ENCODE peak calls at places on chromosomes 5 and 9, in four cellular contexts. One of them, this sample, is unnamed.

GRCh38 chr5:132782101-132782500 is 5.1 kb upstream of the SEPTIN8 start:
- DNase-seq in psoas muscle: no peak
- DNase-seq in hepatocyte: no peak
- DNase-seq in left ventricle myocardium inferior: no peak
- DNase-seq in this sample: peak; percentile 69

GRCh38 chr9:109779711-109780452 is at the start of gene PALM2AKAP2:
- DNase-seq in left ventricle myocardium inferior: peak; percentile 78
- DNase-seq in hepatocyte: peak; percentile 87
- DNase-seq in psoas muscle: peak; percentile 74
- DNase-seq in this sample: peak; percentile 75

GRCh38 chr9:82513242-82513750 is 524.7 kb downstream of the SPATA31D1 start:
- DNase-seq in left ventricle myocardium inferior: no peak
- DNase-seq in psoas muscle: no peak
- DNase-seq in hepatocyte: no peak
- DNase-seq in this sample: no peak

GRCh38 chr5:133761606-133762005 is 149.3 kb upstream of the FSTL4 start:
- DNase-seq in psoas muscle: no peak
- DNase-seq in hepatocyte: no peak
- DNase-seq in left ventricle myocardium inferior: no peak
- DNase-seq in this sample: no peak

GRCh38 chr5:111730659-111731382 is 26.2 kb downstream of the NREP start:
- DNase-seq in hepatocyte: no peak
- DNase-seq in left ventricle myocardium inferior: no peak
- DNase-seq in psoas muscle: no peak
- DNase-seq in this sample: no peak

GRCh38 chr5:32044904-32045303 is 129.2 kb downstream of the GOLPH3 start:
- DNase-seq in hepatocyte: no peak
- DNase-seq in left ventricle myocardium inferior: no peak
- DNase-seq in psoas muscle: no peak
- DNase-seq in this sample: peak; percentile 86

GRCh38 chr9:35954942-35955546 is 2.9 kb downstream of the OR2S2 start:
- DNase-seq in hepatocyte: peak; percentile 85
- DNase-seq in left ventricle myocardium inferior: no peak
- DNase-seq in psoas muscle: no peak
- DNase-seq in this sample: peak; percentile 81

GRCh38 chr5:93017854-93018253 is 563.2 kb downstream of the NR2F1-AS1 start:
- DNase-seq in psoas muscle: no peak
- DNase-seq in left ventricle myocardium inferior: no peak
- DNase-seq in hepatocyte: no peak
- DNase-seq in this sample: peak; percentile 93

GRCh38 chr5:143557061-143557818 is 153.8 kb upstream of the NR3C1 start:
- DNase-seq in left ventricle myocardium inferior: no peak
- DNase-seq in psoas muscle: no peak
- DNase-seq in hepatocyte: no peak
- DNase-seq in this sample: peak; percentile 77

GRCh38 chr5:93930098-93930497 is 188.7 kb upstream of the POU5F2 start:
- DNase-seq in left ventricle myocardium inferior: no peak
- DNase-seq in hepatocyte: no peak
- DNase-seq in psoas muscle: no peak
- DNase-seq in this sample: no peak

GRCh38 chr9:34553511-34554021 is 30.8 kb upstream of the ENHO start:
- DNase-seq in left ventricle myocardium inferior: no peak
- DNase-seq in psoas muscle: peak; percentile 46
- DNase-seq in hepatocyte: no peak
- DNase-seq in this sample: no peak

GRCh38 chr9:13095056-13095455 is 184.4 kb downstream of the MPDZ start:
- DNase-seq in hepatocyte: no peak
- DNase-seq in left ventricle myocardium inferior: no peak
- DNase-seq in psoas muscle: no peak
- DNase-seq in this sample: peak; percentile 13

GRCh38 chr9:133788045-133788818 is 50.1 kb upstream of the SARDH start:
- DNase-seq in hepatocyte: no peak
- DNase-seq in psoas muscle: peak; percentile 44
- DNase-seq in left ventricle myocardium inferior: no peak
- DNase-seq in this sample: no peak

GRCh38 chr5:74555991-74556390 is 84.5 kb downstream of the ENC1 start:
- DNase-seq in hepatocyte: no peak
- DNase-seq in left ventricle myocardium inferior: no peak
- DNase-seq in psoas muscle: no peak
- DNase-seq in this sample: no peak

GRCh38 chr5:67029481-67029880 is 167.1 kb downstream of the CD180 start:
- DNase-seq in hepatocyte: no peak
- DNase-seq in psoas muscle: no peak
- DNase-seq in left ventricle myocardium inferior: no peak
- DNase-seq in this sample: no peak

GRCh38 chr5:113295111-113295539 is 139.7 kb downstream of the TSSK1B start:
- DNase-seq in hepatocyte: no peak
- DNase-seq in left ventricle myocardium inferior: no peak
- DNase-seq in psoas muscle: no peak
- DNase-seq in this sample: no peak

GRCh38 chr9:138112791-138113600 is 235.4 kb downstream of the CACNA1B start:
- DNase-seq in left ventricle myocardium inferior: no peak
- DNase-seq in psoas muscle: no peak
- DNase-seq in hepatocyte: no peak
- DNase-seq in this sample: no peak

GRCh38 chr5:107296572-107296971 is 374.2 kb downstream of the EFNA5 start:
- DNase-seq in psoas muscle: no peak
- DNase-seq in hepatocyte: no peak
- DNase-seq in left ventricle myocardium inferior: no peak
- DNase-seq in this sample: no peak

GRCh38 chr5:50547303-50547702 is 106.2 kb upstream of the EMB start:
- DNase-seq in hepatocyte: no peak
- DNase-seq in left ventricle myocardium inferior: no peak
- DNase-seq in psoas muscle: no peak
- DNase-seq in this sample: no peak

GRCh38 chr5:143569213-143569663 is 165.8 kb upstream of the NR3C1 start:
- DNase-seq in left ventricle myocardium inferior: no peak
- DNase-seq in hepatocyte: no peak
- DNase-seq in psoas muscle: no peak
- DNase-seq in this sample: no peak

GRCh38 chr9:93903886-93904648 is 51.1 kb downstream of the BARX1 start:
- DNase-seq in left ventricle myocardium inferior: no peak
- DNase-seq in hepatocyte: no peak
- DNase-seq in psoas muscle: peak; percentile 13
- DNase-seq in this sample: no peak

GRCh38 chr5:157290981-157291711 is 25.2 kb downstream of the CYFIP2 start:
- DNase-seq in psoas muscle: no peak
- DNase-seq in left ventricle myocardium inferior: no peak
- DNase-seq in hepatocyte: peak; percentile 88
- DNase-seq in this sample: peak; percentile 23

GRCh38 chr9:71896762-71897161 is 14.2 kb downstream of the ABHD17B start:
- DNase-seq in left ventricle myocardium inferior: no peak
- DNase-seq in psoas muscle: no peak
- DNase-seq in hepatocyte: no peak
- DNase-seq in this sample: no peak

GRCh38 chr9:127844821-127845359 is 9.6 kb downstream of the ENG start:
- DNase-seq in hepatocyte: peak; percentile 4
- DNase-seq in psoas muscle: peak; percentile 76
- DNase-seq in left ventricle myocardium inferior: peak; percentile 60
- DNase-seq in this sample: no peak

GRCh38 chr9:127847833-127848755 is 6.4 kb downstream of the ENG start:
- DNase-seq in left ventricle myocardium inferior: no peak
- DNase-seq in hepatocyte: no peak
- DNase-seq in psoas muscle: no peak
- DNase-seq in this sample: no peak

GRCh38 chr9:127846451-127847154 is 7.9 kb downstream of the ENG start:
- DNase-seq in psoas muscle: no peak
- DNase-seq in hepatocyte: no peak
- DNase-seq in left ventricle myocardium inferior: peak; percentile 58
- DNase-seq in this sample: no peak

GRCh38 chr9:127848756-127849504 is 5.5 kb downstream of the ENG start:
- DNase-seq in left ventricle myocardium inferior: no peak
- DNase-seq in hepatocyte: peak; percentile 57
- DNase-seq in psoas muscle: no peak
- DNase-seq in this sample: no peak

DNA sequence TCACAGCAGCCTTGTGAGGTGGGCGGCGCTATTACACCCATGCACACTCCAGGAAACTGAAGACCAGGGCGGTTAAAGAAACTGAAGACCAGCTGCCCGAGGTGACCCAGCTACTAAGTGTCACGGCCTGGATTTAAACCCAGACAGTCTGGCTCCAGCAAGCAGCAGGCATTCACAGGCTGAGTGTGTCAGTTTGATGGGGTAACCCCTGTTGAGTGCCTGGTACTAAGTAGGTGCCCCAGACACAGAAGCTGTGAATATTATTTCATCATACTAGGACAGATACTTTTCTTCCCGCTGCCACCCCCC is 7.3 kb downstream of the ENG start:
- DNase-seq in left ventricle myocardium inferior: peak; percentile 55
- DNase-seq in hepatocyte: no peak
- DNase-seq in psoas muscle: no peak
- DNase-seq in this sample: no peak
- H3K4me3 ChIP-seq in left ventricle myocardium inferior: peak overlapping the region; percentile 73
- H3K4me3 ChIP-seq in hepatocyte: no peak overlapping the region
- H3K4me3 ChIP-seq in psoas muscle: peak overlapping the region; percentile 74
- H3K4me3 ChIP-seq in this sample: no peak overlapping the region

DNA sequence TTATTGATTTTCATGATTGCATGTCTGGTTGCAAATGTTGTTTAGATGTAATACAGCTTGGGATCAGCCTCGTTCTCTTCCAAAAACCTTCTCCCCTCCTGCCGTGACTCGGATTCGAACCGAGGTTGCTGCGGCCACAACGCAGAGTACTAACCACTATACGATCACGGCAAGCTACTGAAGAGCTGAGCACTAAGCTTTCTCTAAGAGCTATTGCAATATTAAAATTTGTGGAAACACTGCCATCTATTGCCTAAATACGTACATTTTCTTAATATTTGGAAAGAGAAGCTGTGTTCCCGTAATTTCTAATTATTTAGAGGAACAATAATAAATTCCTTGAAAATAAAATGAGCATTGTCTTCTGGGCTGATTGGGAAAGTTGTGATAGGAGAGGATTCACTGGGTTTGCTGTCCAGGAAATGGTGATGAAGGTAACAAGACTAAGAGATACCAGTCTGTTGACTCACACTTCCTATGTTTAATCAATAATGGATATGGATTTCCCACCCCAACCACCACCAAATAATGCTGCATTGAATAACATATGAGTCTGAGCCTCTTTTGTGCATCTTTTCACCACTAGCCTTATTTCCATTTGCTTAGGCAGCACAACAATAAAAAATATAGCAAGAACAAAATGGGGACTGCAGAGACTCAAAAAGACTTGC is 120.0 kb upstream of the NFIB start:
- DNase-seq in hepatocyte: peak; percentile 58
- DNase-seq in psoas muscle: no peak
- DNase-seq in left ventricle myocardium inferior: no peak
- DNase-seq in this sample: peak; percentile 50
- TF ChIP-seq CTCF in hepatocyte: peak; percentile 54
- TF ChIP-seq CTCF in psoas muscle: no peak
- TF ChIP-seq CTCF in left ventricle myocardium inferior: peak; percentile 54
- TF ChIP-seq CTCF in this sample: no peak

DNA sequence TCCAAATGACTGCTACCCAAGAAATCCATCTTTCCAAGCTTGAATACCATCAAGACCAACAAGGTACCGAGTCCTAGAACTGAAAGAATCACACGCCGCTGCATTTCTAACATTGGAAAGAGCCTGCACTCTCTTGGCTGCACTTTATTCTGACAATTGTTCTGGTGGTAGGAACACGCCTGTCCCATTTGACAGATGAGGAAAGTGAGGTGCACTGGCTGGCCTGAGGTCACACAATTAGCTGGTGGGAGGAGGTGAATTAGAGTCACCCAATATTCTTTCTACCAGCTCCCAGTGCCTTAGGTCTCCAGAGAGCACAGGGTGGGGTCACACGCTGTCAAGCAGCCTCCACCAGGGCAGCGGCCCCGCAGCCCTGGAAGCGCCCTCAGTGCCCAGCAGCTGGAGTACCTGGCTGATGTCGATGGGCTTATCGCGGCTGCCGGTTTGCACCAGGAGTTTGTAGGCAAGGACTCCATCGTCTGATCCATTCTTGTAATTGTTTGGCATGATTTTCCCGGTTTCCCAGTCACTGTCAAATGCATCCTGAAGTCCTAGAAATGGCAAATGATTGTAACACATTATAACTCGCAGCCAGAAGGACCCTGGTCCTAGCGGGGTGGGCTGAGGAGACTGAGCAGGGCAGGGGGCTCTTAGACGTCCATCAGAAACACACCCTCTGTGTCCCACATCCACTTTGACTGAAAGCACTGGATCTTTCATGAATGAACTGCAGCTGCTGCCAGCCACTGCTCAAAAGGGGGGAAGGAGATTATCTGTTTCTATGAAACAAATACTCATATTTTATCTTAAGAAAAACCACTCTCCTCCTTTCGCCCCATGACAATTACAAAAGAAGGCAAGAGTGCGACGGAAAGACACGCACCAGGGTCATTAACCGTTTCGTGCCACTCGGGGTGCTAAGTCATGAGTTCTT is 55.1 kb downstream of the PTCH1 start:
- DNase-seq in hepatocyte: no peak
- DNase-seq in left ventricle myocardium inferior: no peak
- DNase-seq in psoas muscle: no peak
- DNase-seq in this sample: no peak
- H3K4me3 ChIP-seq in hepatocyte: no peak overlapping the region
- H3K4me3 ChIP-seq in left ventricle myocardium inferior: peak overlapping the region; percentile 57
- H3K4me3 ChIP-seq in psoas muscle: no peak overlapping the region
- H3K4me3 ChIP-seq in this sample: no peak overlapping the region

DNA sequence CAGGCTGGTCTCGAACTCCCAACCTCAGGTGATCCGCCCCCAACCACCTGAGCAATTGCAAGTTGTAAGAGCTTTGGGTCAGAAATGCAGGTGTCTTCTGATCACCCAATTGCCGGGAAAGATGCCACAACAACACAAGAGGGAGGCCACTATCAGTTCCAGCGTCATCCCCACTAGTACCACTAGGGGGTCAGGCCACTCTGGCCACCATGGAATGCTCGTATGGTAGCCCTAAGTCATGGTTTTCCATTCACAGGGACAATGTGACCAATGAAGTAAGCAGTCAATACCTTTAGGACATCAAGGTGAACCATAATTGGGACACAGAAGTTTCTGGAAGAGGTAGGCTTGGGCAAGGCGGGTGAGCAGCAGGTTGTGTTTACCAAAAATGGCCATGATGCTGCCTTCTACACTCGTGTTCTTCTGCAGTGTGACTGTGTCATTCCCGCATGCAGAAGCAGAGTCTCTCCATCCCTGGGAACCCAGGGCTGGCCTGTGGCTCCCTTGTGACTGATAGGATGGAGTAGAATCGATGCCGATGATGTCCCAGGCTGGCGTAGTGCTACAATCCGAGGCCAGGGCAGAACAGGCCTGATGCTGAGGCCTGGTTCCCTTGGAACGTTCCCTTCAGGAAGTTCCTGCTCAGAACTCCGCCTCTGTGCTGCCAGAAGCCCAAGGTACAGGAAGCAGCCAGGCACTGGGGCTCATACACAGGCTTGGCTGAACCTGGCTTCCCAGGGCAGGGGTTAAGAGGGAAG is 42.2 kb upstream of the ANKRD33B start:
- DNase-seq in hepatocyte: no peak
- DNase-seq in left ventricle myocardium inferior: no peak
- DNase-seq in psoas muscle: no peak
- DNase-seq in this sample: no peak
- TF ChIP-seq CTCF in hepatocyte: no peak
- TF ChIP-seq CTCF in left ventricle myocardium inferior: peak; percentile 32
- TF ChIP-seq CTCF in psoas muscle: no peak
- TF ChIP-seq CTCF in this sample: peak; percentile 41

GRCh38 chr9:76756273-76756650 is 8.0 kb upstream of the PCA3 start:
- DNase-seq in hepatocyte: peak; percentile 50
- DNase-seq in psoas muscle: peak; percentile 63
- DNase-seq in left ventricle myocardium inferior: no peak
- DNase-seq in this sample: peak; percentile 32
- H3K4me3 ChIP-seq in hepatocyte: no peak overlapping the region
- H3K4me3 ChIP-seq in psoas muscle: no peak overlapping the region
- H3K4me3 ChIP-seq in left ventricle myocardium inferior: no peak overlapping the region
- H3K4me3 ChIP-seq in this sample: no peak overlapping the region

GRCh38 chr9:115152281-115152680 is 34.3 kb upstream of the TNC start:
- DNase-seq in hepatocyte: no peak
- DNase-seq in psoas muscle: no peak
- DNase-seq in left ventricle myocardium inferior: no peak
- DNase-seq in this sample: no peak
- TF ChIP-seq CTCF in hepatocyte: no peak
- TF ChIP-seq CTCF in psoas muscle: no peak
- TF ChIP-seq CTCF in left ventricle myocardium inferior: no peak
- TF ChIP-seq CTCF in this sample: no peak

This sample was measured in epithelial cell of esophagus.